ENCODE peak calls at places on chromosomes 16 and 17, in eight cellular contexts. N is cardiac fibroblast, J is NCI-H774, S is NCI-H1930, Q is type B pancreatic cell, Z is HS-5, L is NCI-H1105 treated with DMSO at 0.1 percent for 48 hours, M is pancreas. D is an unnamed sample.
A peak's percentile ranks its signal among the peaks of the same experiment; 100 is the strongest.

GRCh38 chr17:28327031-28327607 is 8.1 kb downstream of the TMEM97 start:
- DNase-seq in S (no peak), Z (no peak), J (no peak), N (no peak), M (no peak), L (no peak), Q (peak; percentile 47), D (no peak)

GRCh38 chr17:20216853-20217252 is 207.7 kb downstream of the SPECC1 start:
- DNase-seq in L (no peak), J (no peak), Z (no peak), Q (no peak), S (no peak), N (no peak), M (no peak), D (no peak)

GRCh38 chr16:80723091-80723490 is 81.3 kb downstream of the CDYL2 start:
- DNase-seq in Z (no peak), L (no peak), Q (no peak), N (no peak), M (no peak), J (no peak), S (no peak), D (no peak)

GRCh38 chr16:19722981-19723380 is 4.9 kb downstream of the IQCK start:
- DNase-seq in N (no peak), Q (no peak), Z (no peak), L (no peak), S (no peak), J (no peak), M (no peak), D (no peak)

GRCh38 chr16:29126057-29126494 is 141.2 kb downstream of the LAT start:
- DNase-seq in S (no peak), N (no peak), J (no peak), L (no peak), M (no peak), Z (no peak), Q (no peak), D (no peak)

GRCh38 chr17:14747576-14747940 is 446.7 kb downstream of the HS3ST3B1 start:
- DNase-seq in Z (peak; percentile 46), S (no peak), Q (no peak), J (no peak), N (no peak), L (no peak), M (no peak), D (no peak)

GRCh38 chr17:41178341-41178740 is 320 bp upstream of the KRTAP4-2 start:
- DNase-seq in Q (no peak), J (no peak), S (no peak), M (no peak), L (no peak), Z (peak; percentile 48), N (peak; percentile 38), D (no peak)

GRCh38 chr16:73214825-73215481 is 167.0 kb upstream of the ZFHX3 start:
- DNase-seq in Z (peak; percentile 89), Q (no peak), J (no peak), S (no peak), L (no peak), M (no peak), N (peak; percentile 85), D (peak; percentile 13)

GRCh38 chr17:28745052-28745776 is 1.4 kb downstream of the TRAF4 start:
- DNase-seq in M (peak; percentile 68), J (peak; percentile 22), L (peak; percentile 20), Q (peak; percentile 80), S (peak; percentile 11), Z (no peak), N (peak; percentile 59), D (peak; percentile 48)

GRCh38 chr16:2042171-2042570 is 5.5 kb downstream of the NTHL1 start:
- DNase-seq in N (no peak), Q (no peak), J (peak; percentile 72), M (no peak), Z (no peak), L (peak; percentile 21), S (no peak), D (no peak)

GRCh38 chr17:67403065-67403464 is 26.0 kb downstream of the PITPNC1 start:
- DNase-seq in N (no peak), M (no peak), Q (no peak), S (no peak), Z (no peak), L (no peak), J (no peak), D (no peak)

GRCh38 chr16:57123216-57123968 is 31.0 kb downstream of the CPNE2 start:
- DNase-seq in N (no peak), J (no peak), L (no peak), Q (no peak), M (no peak), S (no peak), Z (no peak), D (no peak)

GRCh38 chr16:17397499-17397891 is 73.3 kb downstream of the XYLT1 start:
- DNase-seq in Z (no peak), J (peak; percentile 81), Q (no peak), M (peak; percentile 69), N (peak; percentile 69), L (peak; percentile 74), S (no peak), D (no peak)

GRCh38 chr17:59387351-59388069 is 56.1 kb downstream of the YPEL2 start:
- DNase-seq in N (no peak), Q (no peak), S (no peak), L (no peak), J (no peak), M (no peak), Z (no peak), D (no peak)

GRCh38 chr17:72527819-72528218 is 407.0 kb downstream of the SOX9 start:
- DNase-seq in Z (no peak), Q (no peak), L (no peak), S (no peak), M (no peak), N (no peak), J (no peak), D (no peak)